ENCODE peak calls at places on chromosomes 12 and 14, in six cellular contexts. K, L, Z, W, G and N are unnamed samples.

GRCh38 chr12:120869376-120869775 is 34.8 kb downstream of the SPPL3 start:
- DNase-seq in K (no peak), L (no peak), Z (no peak), W (no peak), G (no peak), N (no peak)

GRCh38 chr12:76037130-76038105 is 5.8 kb upstream of the PHLDA1 start:
- DNase-seq in K (peak), L (no peak), Z (peak), W (no peak), G (peak), N (no peak)

GRCh38 chr12:1706284-1707016 is 15.6 kb downstream of the ADIPOR2 start:
- DNase-seq in K (peak), L (no peak), Z (no peak), W (no peak), G (no peak), N (no peak)

GRCh38 chr14:104782823-104783170 is 12.8 kb downstream of the AKT1 start:
- DNase-seq in K (no peak), L (no peak), Z (no peak), W (no peak), G (no peak), N (no peak)

GRCh38 chr12:4386756-4387155 is 7.2 kb upstream of the FGF23 start:
- DNase-seq in K (no peak), L (no peak), Z (no peak), W (no peak), G (no peak), N (no peak)

GRCh38 chr12:69457433-69457832 is 12.8 kb upstream of the FRS2 start:
- DNase-seq in K (no peak), L (no peak), Z (no peak), W (no peak), G (no peak), N (no peak)

GRCh38 chr12:121465921-121466799 is 66.2 kb downstream of the RNF34 start:
- DNase-seq in K (peak), L (no peak), Z (peak), W (peak), G (peak), N (no peak)

GRCh38 chr12:110896559-110896958 is 23.8 kb downstream of the MYL2 start:
- DNase-seq in K (no peak), L (no peak), Z (no peak), W (no peak), G (no peak), N (no peak)

GRCh38 chr14:94122438-94122837 is 7.0 kb downstream of the IFI27L2 start:
- DNase-seq in K (no peak), L (no peak), Z (no peak), W (no peak), G (no peak), N (no peak)

GRCh38 chr12:108570743-108571603 is 8.6 kb downstream of the ISCU start:
- DNase-seq in K (peak), L (no peak), Z (peak), W (no peak), G (peak), N (no peak)

GRCh38 chr14:99395904-99396530 is 84.6 kb downstream of the SETD3 start:
- DNase-seq in K (no peak), L (no peak), Z (peak), W (no peak), G (peak), N (no peak)

GRCh38 chr12:39503445-39503844 is 60.5 kb upstream of the KIF21A start:
- DNase-seq in K (peak), L (no peak), Z (peak), W (no peak), G (no peak), N (no peak)

GRCh38 chr12:122872815-122873361 is 23.0 kb downstream of the VPS37B start:
- DNase-seq in K (no peak), L (no peak), Z (no peak), W (no peak), G (no peak), N (no peak)

GRCh38 chr12:132945806-132946506 is 10.2 kb downstream of the ZNF605 start:
- DNase-seq in K (no peak), L (no peak), Z (no peak), W (no peak), G (no peak), N (no peak)

GRCh38 chr14:68249534-68250517 is 430.2 kb downstream of the RAD51B start:
- DNase-seq in K (peak), L (no peak), Z (peak), W (no peak), G (no peak), N (no peak)

GRCh38 chr12:109621864-109622485 is 48.4 kb downstream of the MVK start:
- DNase-seq in K (no peak), L (no peak), Z (no peak), W (no peak), G (no peak), N (no peak)

GRCh38 chr14:72801841-72802587 is 91.9 kb downstream of the DPF3 start:
- DNase-seq in K (no peak), L (no peak), Z (no peak), W (no peak), G (no peak), N (no peak)

GRCh38 chr14:104239185-104239775 is 100.9 kb downstream of the KIF26A start:
- DNase-seq in K (no peak), L (no peak), Z (no peak), W (no peak), G (no peak), N (no peak)

GRCh38 chr12:121505513-121505912 is 75.3 kb downstream of the KDM2B start:
- DNase-seq in K (peak), L (no peak), Z (no peak), W (no peak), G (no peak), N (no peak)

GRCh38 chr12:17017402-17017801 is 411.4 kb upstream of the LMO3 start:
- DNase-seq in K (no peak), L (no peak), Z (no peak), W (no peak), G (no peak), N (no peak)

GRCh38 chr12:3704512-3705348 is 48.2 kb downstream of the CRACR2A start:
- DNase-seq in K (peak), L (no peak), Z (peak), W (no peak), G (no peak), N (no peak)

GRCh38 chr12:125436686-125437085 is 371.5 kb downstream of the AACS start:
- DNase-seq in K (no peak), L (no peak), Z (no peak), W (no peak), G (no peak), N (no peak)

GRCh38 chr12:87054225-87054624 is 798.0 kb upstream of the MGAT4C start:
- DNase-seq in K (no peak), L (no peak), Z (peak), W (no peak), G (no peak), N (no peak)

GRCh38 chr12:60194682-60195081 is 598.9 kb downstream of the SLC16A7 start:
- DNase-seq in K (peak), L (no peak), Z (peak), W (no peak), G (no peak), N (no peak)

GRCh38 chr12:101759396-101760047 is 20.3 kb upstream of the SYCP3 start:
- DNase-seq in K (peak), L (no peak), Z (peak), W (no peak), G (peak), N (no peak)

GRCh38 chr12:124248862-124249825 is 45.7 kb upstream of the RFLNA start:
- DNase-seq in K (peak), L (no peak), Z (no peak), W (no peak), G (no peak), N (no peak)

GRCh38 chr14:101535232-101535631 is 26.1 kb upstream of the DIO3 start:
- DNase-seq in K (no peak), L (no peak), Z (no peak), W (no peak), G (no peak), N (no peak)

GRCh38 chr14:93989939-93990338 is 7.2 kb upstream of the CCDC197 start:
- DNase-seq in K (no peak), L (no peak), Z (no peak), W (peak), G (no peak), N (no peak)

GRCh38 chr14:101007765-101008164 is 104.2 kb upstream of the RTL1 start:
- DNase-seq in K (no peak), L (no peak), Z (no peak), W (no peak), G (no peak), N (no peak)

GRCh38 chr12:2722806-2723205 is 72.0 kb upstream of the FKBP4 start:
- DNase-seq in K (no peak), L (no peak), Z (peak), W (no peak), G (no peak), N (no peak)

GRCh38 chr12:69274861-69275260 is 35.5 kb downstream of the CPSF6 start:
- DNase-seq in K (peak), L (no peak), Z (peak), W (no peak), G (no peak), N (no peak)

DNA sequence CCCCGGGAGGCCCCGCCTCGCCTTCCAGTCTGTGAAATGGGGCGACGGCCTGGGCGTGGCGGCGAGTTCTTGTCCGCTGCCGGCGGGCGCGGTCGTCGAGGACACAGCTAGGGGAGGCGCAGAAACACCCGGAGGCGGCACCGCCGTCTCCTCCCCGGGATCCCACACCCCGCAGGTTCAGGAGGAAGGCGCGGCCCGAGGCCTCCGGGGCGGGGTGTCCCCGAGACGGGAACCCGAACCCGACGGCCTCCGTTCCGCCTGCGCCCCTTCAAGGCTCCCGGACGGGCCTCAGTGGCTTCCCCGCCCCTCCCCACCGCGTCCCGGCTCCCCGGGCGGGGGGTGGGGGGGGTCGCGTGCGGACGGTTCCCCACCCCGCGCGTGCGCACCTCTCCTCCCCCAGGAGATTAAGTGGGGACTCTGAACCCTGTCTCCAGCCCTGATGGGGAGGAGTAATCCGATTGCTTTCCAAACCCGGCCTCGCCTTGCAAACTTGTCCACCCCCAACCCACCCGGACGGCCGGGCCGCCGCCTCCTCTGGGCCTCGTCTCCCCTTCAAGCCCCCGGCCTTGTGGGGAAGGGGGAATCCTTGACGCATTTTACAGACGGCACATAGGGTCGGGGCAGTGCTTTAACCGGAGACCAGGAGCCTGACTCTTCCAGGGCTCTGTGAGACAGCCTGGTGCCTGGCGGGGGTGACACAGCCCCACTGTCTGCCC is 35.3 kb upstream of the ANKRD9 start:
- DNase-seq in K (no peak), L (no peak), Z (no peak), W (no peak), G (peak), N (no peak)
- H3K4me3 ChIP-seq in K (peak), L (peak), Z (no peak), W (peak), G (no peak), N (no peak)

GRCh38 chr14:89542768-89543419 is 125.9 kb upstream of the FOXN3 start:
- DNase-seq in K (no peak), L (no peak), Z (no peak), W (no peak), G (no peak), N (no peak)
- H3K4me3 ChIP-seq in K (no peak), L (no peak), Z (no peak), W (no peak), G (no peak), N (no peak)

DNA sequence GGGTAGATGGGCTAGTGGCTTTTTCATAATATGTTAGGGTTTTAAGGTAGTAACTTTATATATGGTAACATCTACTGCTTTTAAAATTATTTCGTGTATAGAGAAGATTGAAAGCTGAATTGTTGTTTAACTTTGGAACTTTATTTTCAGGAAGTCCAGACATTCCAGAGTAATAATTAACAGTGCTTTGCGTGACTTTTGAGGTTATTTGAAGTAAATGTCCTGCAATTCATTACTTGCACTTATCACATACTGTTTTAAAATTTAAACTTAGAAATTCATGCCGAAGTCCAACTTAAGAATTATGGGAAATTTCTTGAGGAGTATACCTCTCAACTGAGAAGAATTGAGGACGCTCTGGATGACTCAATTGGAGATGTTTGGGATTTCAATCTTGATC is 3.3 kb downstream of the WASHC4 start:
- DNase-seq in K (no peak), L (no peak), Z (no peak), W (no peak), G (no peak), N (no peak)
- H3K4me3 ChIP-seq in K (peak), L (no peak), Z (no peak), W (peak), G (no peak), N (no peak)

GRCh38 chr14:102928412-102929348 is 6.2 kb downstream of the AMN start:
- DNase-seq in K (peak), L (no peak), Z (peak), W (peak), G (peak), N (peak)
- H3K4me3 ChIP-seq in K (peak), L (peak), Z (peak), W (peak), G (peak), N (peak)

GRCh38 chr12:31715283-31715825 is 13.5 kb downstream of the AMN1 start:
- DNase-seq in K (no peak), L (no peak), Z (peak), W (no peak), G (no peak), N (no peak)
- H3K4me3 ChIP-seq in K (no peak), L (no peak), Z (no peak), W (no peak), G (no peak), N (no peak)

GRCh38 chr14:25001096-25001982 is 48.6 kb downstream of the STXBP6 start:
- DNase-seq in K (peak), L (no peak), Z (peak), W (no peak), G (no peak), N (no peak)
- H3K4me3 ChIP-seq in K (no peak), L (no peak), Z (no peak), W (no peak), G (no peak), N (no peak)

GRCh38 chr12:575948-576612 is 87.2 kb downstream of the NINJ2 start:
- DNase-seq in K (peak), L (no peak), Z (peak), W (peak), G (peak), N (peak)
- H3K4me3 ChIP-seq in K (peak), L (no peak), Z (no peak), W (peak), G (peak), N (no peak)

GRCh38 chr12:27015730-27016076 is 1.5 kb upstream of the TM7SF3 start:
- DNase-seq in K (peak), L (no peak), Z (peak), W (no peak), G (peak), N (no peak)
- H3K4me3 ChIP-seq in K (no peak), L (no peak), Z (no peak), W (no peak), G (no peak), N (no peak)

DNA sequence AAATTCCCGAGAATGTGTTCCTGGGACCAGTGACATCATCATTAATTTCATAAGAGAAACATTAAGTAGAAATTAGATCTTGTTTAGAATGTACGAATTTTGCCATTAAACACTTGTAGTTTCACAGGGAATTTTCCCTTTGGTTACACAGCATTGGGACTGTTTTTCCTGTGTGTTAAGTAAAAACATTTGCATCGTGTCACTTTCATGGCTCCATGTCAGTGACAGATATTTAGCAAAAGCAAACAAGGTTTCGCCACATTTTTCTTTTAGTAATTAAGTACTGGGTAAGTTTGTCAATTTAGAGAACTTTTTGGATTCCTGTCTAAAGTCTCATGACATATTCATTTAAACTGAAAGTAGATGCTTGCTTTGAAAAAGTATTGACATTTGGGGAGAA is 45.5 kb upstream of the OVCH1 start:
- DNase-seq in K (no peak), L (no peak), Z (no peak), W (no peak), G (no peak), N (no peak)
- H3K4me3 ChIP-seq in K (peak), L (no peak), Z (no peak), W (no peak), G (no peak), N (no peak)